ENCODE peak calls at places on chromosomes 12 and 14, in nine cellular contexts. O is stomach; Q is WERI-Rb-1; K is AG09319; U is PC-3; W is CD8-positive, alpha-beta T cell; J is MCF 10A; I is Caco-2; G is heart left ventricle. B is an unnamed sample.

GRCh38 chr14:99317231-99318090 is 45.5 kb upstream of the BCL11B start:
- DNase-seq in Q (no peak), J (no peak), K (no peak), G (no peak), U (no peak), I (peak; percentile 69), W (no peak), O (no peak), B (no peak)

GRCh38 chr14:73800970-73801515 is 50.6 kb upstream of the PTGR2 start:
- DNase-seq in K (no peak), J (no peak), W (no peak), O (no peak), G (no peak), I (no peak), Q (no peak), U (no peak), B (no peak)

GRCh38 chr12:25197608-25198007 is 2.6 kb downstream of the ETFRF1 start:
- DNase-seq in O (no peak), U (no peak), W (no peak), K (no peak), Q (no peak), I (no peak), J (no peak), G (no peak), B (no peak)

GRCh38 chr12:55996715-55997534 is at the start of gene SUOX:
- DNase-seq in Q (peak; percentile 97), W (peak; percentile 14), O (peak; percentile 97), U (peak; percentile 98), I (peak; percentile 98), G (peak; percentile 97), K (peak; percentile 88), J (peak; percentile 98), B (peak; percentile 98)

GRCh38 chr14:68680541-68681051 is 112.3 kb downstream of the ZFP36L1 start:
- DNase-seq in O (no peak), Q (no peak), J (no peak), W (no peak), K (peak; percentile 79), U (no peak), G (no peak), I (no peak), B (no peak)

GRCh38 chr12:57342207-57342691 is 88.6 kb downstream of the R3HDM2 start:
- DNase-seq in O (no peak), W (no peak), K (no peak), U (no peak), G (no peak), I (no peak), Q (peak; percentile 10), J (no peak), B (no peak)

GRCh38 chr14:59869381-59870255 is 958 bp downstream of the RTN1 start:
- DNase-seq in Q (no peak), G (peak; percentile 56), W (no peak), J (no peak), U (no peak), I (no peak), K (no peak), O (no peak), B (peak; percentile 2)

GRCh38 chr12:43482311-43483085 is 69.5 kb downstream of the ADAMTS20 start:
- DNase-seq in O (no peak), W (no peak), K (no peak), I (no peak), J (no peak), Q (no peak), U (no peak), G (no peak), B (no peak)

GRCh38 chr12:6819069-6820030 is 2.3 kb upstream of the GPR162 start:
- DNase-seq in I (no peak), O (no peak), K (no peak), Q (peak; percentile 16), J (no peak), U (no peak), W (no peak), G (peak; percentile 40), B (no peak)

GRCh38 chr14:49977126-49977841 is 84.4 kb downstream of the ARF6 start:
- DNase-seq in W (no peak), K (no peak), O (no peak), U (no peak), G (no peak), J (no peak), I (no peak), Q (no peak), B (no peak)

GRCh38 chr12:124567673-124568373 is 411 bp upstream of the NCOR2 start:
- DNase-seq in Q (peak; percentile 88), W (peak; percentile 59), K (peak; percentile 96), O (peak; percentile 93), G (peak; percentile 98), I (peak; percentile 79), U (peak; percentile 85), J (peak; percentile 79), B (peak; percentile 89)

GRCh38 chr14:92176476-92176875 is 54.7 kb downstream of the CPSF2 start:
- DNase-seq in U (no peak), J (no peak), O (no peak), K (no peak), G (no peak), I (no peak), Q (no peak), W (no peak), B (no peak)

DNA sequence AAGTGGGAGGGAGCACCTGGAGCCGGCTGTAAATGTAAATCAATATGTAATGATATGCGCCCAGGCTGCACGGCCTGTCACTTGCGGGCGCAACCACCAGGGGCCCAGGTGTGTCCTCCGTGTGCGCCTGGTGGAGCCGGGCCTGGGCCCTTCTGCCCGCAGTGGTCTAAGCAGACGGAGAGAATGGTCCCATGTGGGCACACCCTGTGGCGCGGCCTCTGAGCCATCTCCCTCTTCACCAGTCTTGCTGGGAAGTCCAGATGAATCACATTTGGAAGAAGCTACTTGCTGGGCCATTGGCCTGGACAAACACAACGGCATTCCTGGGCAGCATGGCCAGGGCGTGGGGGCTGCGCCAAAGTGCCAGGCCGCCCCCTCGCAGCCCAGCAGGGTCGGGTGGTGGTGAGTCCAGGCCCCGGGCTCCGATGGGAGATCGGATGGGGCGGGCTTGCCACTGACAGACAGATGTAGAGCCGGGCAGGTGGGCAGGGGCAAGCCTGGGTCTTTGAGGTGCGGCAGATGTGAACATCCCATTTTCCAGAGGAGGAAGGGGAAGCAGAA is 193.2 kb upstream of the C14orf180 start:
- DNase-seq in J (no peak), Q (no peak), K (no peak), U (no peak), G (no peak), I (peak; percentile 22), W (no peak), O (no peak), B (no peak)
- TF ChIP-seq CTCF in J (no peak), Q (no peak), K (no peak), U (no peak), G (no peak), I (no peak), W (no peak), O (no peak), B (no peak)

GRCh38 chr14:87002831-87003230 is 990.2 kb downstream of the GALC start:
- DNase-seq in I (no peak), J (no peak), U (no peak), G (no peak), O (no peak), Q (no peak), K (no peak), W (no peak), B (no peak)
- TF ChIP-seq CTCF in I (no peak), J (no peak), U (no peak), G (no peak), O (no peak), Q (no peak), K (peak; percentile 18), W (no peak), B (no peak)

GRCh38 chr12:112559784-112560183 is 141.0 kb downstream of the PTPN11 start:
- DNase-seq in I (no peak), Q (no peak), K (no peak), J (no peak), W (no peak), U (no peak), O (no peak), G (no peak), B (no peak)

GRCh38 chr12:112557954-112558630 is 139.3 kb downstream of the PTPN11 start:
- DNase-seq in Q (no peak), G (no peak), I (no peak), J (no peak), K (no peak), W (no peak), U (no peak), O (no peak), B (no peak)

GRCh38 chr12:112551681-112552080 is 132.9 kb downstream of the PTPN11 start:
- DNase-seq in I (no peak), Q (no peak), G (no peak), U (no peak), K (no peak), O (no peak), J (no peak), W (no peak), B (no peak)

DNA sequence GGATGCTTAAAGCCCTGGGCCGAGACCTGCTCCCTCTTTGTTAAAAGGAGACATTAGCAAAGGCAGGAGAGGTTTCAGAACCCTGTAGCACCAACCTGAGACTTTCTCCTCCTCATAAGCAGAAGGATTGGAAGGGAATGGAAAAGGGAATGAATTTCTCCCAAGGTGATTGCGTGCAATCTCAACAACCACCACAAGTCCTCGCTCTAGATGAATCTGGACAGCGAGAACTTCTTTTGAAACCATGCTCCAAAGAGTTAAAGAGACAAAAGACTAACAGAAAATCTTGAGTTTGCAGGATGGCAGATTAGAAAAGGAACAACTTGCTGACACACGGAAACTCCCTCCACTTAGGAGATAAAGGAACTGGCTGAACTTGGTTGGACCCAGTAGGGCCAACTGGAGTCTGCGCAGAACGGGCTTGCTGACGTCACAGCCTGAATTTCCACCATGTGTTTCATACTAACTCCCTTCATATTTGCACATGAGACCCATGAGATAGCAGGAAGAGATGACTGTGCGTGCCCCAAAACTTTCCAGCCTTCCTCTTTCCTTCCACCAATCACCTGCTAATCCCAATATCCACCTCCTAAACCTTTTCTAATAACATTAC is 137.0 kb downstream of the PTPN11 start:
- DNase-seq in I (no peak), U (peak; percentile 22), W (no peak), K (no peak), O (no peak), Q (no peak), G (no peak), J (no peak), B (no peak)
- TF ChIP-seq CTCF in I (peak; percentile 13), U (peak; percentile 46), W (no peak), K (no peak), O (no peak), Q (no peak), G (no peak), J (no peak), B (no peak)

GRCh38 chr12:131801254-131801866 is 26.8 kb upstream of the MMP17 start:
- DNase-seq in W (no peak), O (no peak), K (no peak), G (no peak), J (no peak), U (no peak), I (no peak), Q (no peak), B (no peak)

GRCh38 chr12:131799195-131799594 is 29.0 kb upstream of the MMP17 start:
- DNase-seq in J (no peak), G (no peak), U (no peak), Q (no peak), K (no peak), W (no peak), I (no peak), O (no peak), B (no peak)

GRCh38 chr12:131797588-131797934 is 30.6 kb upstream of the MMP17 start:
- DNase-seq in W (no peak), J (no peak), O (no peak), Q (no peak), K (no peak), U (no peak), G (no peak), I (no peak), B (no peak)

GRCh38 chr12:131799828-131800593 is 28.2 kb upstream of the MMP17 start:
- DNase-seq in Q (no peak), U (no peak), J (no peak), G (no peak), I (no peak), O (no peak), W (no peak), K (no peak), B (no peak)

GRCh38 chr12:131800594-131801135 is 27.5 kb upstream of the MMP17 start:
- DNase-seq in W (no peak), U (peak; percentile 40), O (no peak), G (no peak), K (no peak), I (no peak), J (no peak), Q (no peak), B (no peak)
- TF ChIP-seq CTCF in W (no peak), U (no peak), O (no peak), G (no peak), K (no peak), I (no peak), J (no peak), Q (no peak), B (no peak)

B was measured in RWPE1.